ENCODE peak calls at places on chromosomes 3 and 15, in nine cellular contexts. U, T, J, G, X, W, Z, Y and E are unnamed samples.

GRCh38 chr15:68593341-68593740 is 14.5 kb downstream of the CORO2B start:
- DNase-seq in U (no peak), T (no peak), J (no peak), G (no peak), X (no peak), W (no peak), Z (no peak), Y (no peak), E (no peak)

GRCh38 chr3:194141415-194142155 is 5.6 kb downstream of the HES1 start:
- DNase-seq in U (peak; percentile 91), T (peak; percentile 45), J (peak; percentile 80), G (peak; percentile 49), X (peak; percentile 78), W (peak; percentile 73), Z (peak; percentile 94), Y (peak; percentile 64), E (no peak)

GRCh38 chr3:179071161-179071568 is 444 bp downstream of the ZMAT3 start:
- DNase-seq in U (peak; percentile 25), T (peak; percentile 46), J (peak; percentile 34), G (peak; percentile 38), X (peak; percentile 6), W (no peak), Z (peak; percentile 64), Y (no peak), E (no peak)

GRCh38 chr3:155184027-155184426 is 103.9 kb downstream of the MME start:
- DNase-seq in U (no peak), T (peak; percentile 45), J (no peak), G (no peak), X (no peak), W (no peak), Z (peak; percentile 8), Y (no peak), E (no peak)

GRCh38 chr3:52167240-52167639 is 13.0 kb upstream of the POC1A start:
- DNase-seq in U (no peak), T (no peak), J (no peak), G (no peak), X (no peak), W (no peak), Z (no peak), Y (no peak), E (no peak)

GRCh38 chr15:79874242-79874641 is 22.6 kb downstream of the MTHFS start:
- DNase-seq in U (no peak), T (no peak), J (no peak), G (no peak), X (no peak), W (no peak), Z (no peak), Y (no peak), E (no peak)

GRCh38 chr15:32990071-32990470 is 204.4 kb downstream of the FMN1 start:
- DNase-seq in U (peak; percentile 31), T (no peak), J (no peak), G (no peak), X (no peak), W (no peak), Z (no peak), Y (no peak), E (no peak)

GRCh38 chr3:169871129-169871886 is 1.6 kb upstream of the LRRC31 start:
- DNase-seq in U (no peak), T (no peak), J (no peak), G (no peak), X (peak; percentile 78), W (no peak), Z (no peak), Y (no peak), E (no peak)

GRCh38 chr3:58041826-58042324 is 33.7 kb downstream of the FLNB start:
- DNase-seq in U (peak; percentile 72), T (no peak), J (no peak), G (no peak), X (no peak), W (no peak), Z (peak; percentile 96), Y (no peak), E (no peak)

GRCh38 chr3:197371521-197372075 is 73.2 kb upstream of the DLG1 start:
- DNase-seq in U (no peak), T (no peak), J (no peak), G (peak; percentile 99), X (no peak), W (no peak), Z (no peak), Y (no peak), E (no peak)

GRCh38 chr3:127101411-127102067 is 91.4 kb upstream of the PRR23E start:
- DNase-seq in U (no peak), T (no peak), J (no peak), G (peak; percentile 42), X (no peak), W (no peak), Z (no peak), Y (no peak), E (no peak)

GRCh38 chr3:11236588-11237461 is 35.4 kb upstream of the ATG7 start:
- DNase-seq in U (peak; percentile 39), T (peak; percentile 74), J (peak; percentile 71), G (peak; percentile 7), X (peak; percentile 80), W (peak; percentile 41), Z (peak; percentile 47), Y (peak; percentile 52), E (peak; percentile 15)

GRCh38 chr3:36459177-36459576 is 78.9 kb downstream of the STAC start:
- DNase-seq in U (no peak), T (no peak), J (no peak), G (no peak), X (no peak), W (no peak), Z (no peak), Y (no peak), E (no peak)

GRCh38 chr3:104069114-104069513 is 1297.6 kb upstream of the ALCAM start:
- DNase-seq in U (peak; percentile 6), T (no peak), J (no peak), G (no peak), X (no peak), W (no peak), Z (peak; percentile 16), Y (no peak), E (no peak)

GRCh38 chr3:119428538-119428937 is 34.9 kb downstream of the TMEM39A start:
- DNase-seq in U (no peak), T (peak; percentile 26), J (no peak), G (no peak), X (no peak), W (no peak), Z (no peak), Y (no peak), E (no peak)

GRCh38 chr3:143199998-143200909 is 80.7 kb downstream of the CHST2 start:
- DNase-seq in U (no peak), T (peak; percentile 90), J (no peak), G (no peak), X (no peak), W (no peak), Z (peak; percentile 34), Y (no peak), E (no peak)